ENCODE peak calls at places on chromosomes 3 and 15, in eight cellular contexts. One of them, this sample, is unnamed.
A peak's percentile ranks its signal among the peaks of the same experiment; 100 is the strongest.

GRCh38 chr15:78037779-78038305 is 39.7 kb downstream of the TBC1D2B start:
- DNase-seq in activated CD8-positive, alpha-beta memory T cell treated with anti-CD3 and anti-CD28 coated beads for 48 hours: no peak
- DNase-seq in stimulated activated CD4-positive, alpha-beta T cell treated with anti-CD3 and anti-CD28 coated beads, Interleukin-2, amount 100 ng/mL, for 48 hours: no peak
- DNase-seq in stimulated activated CD8-positive, alpha-beta memory T cell treated with anti-CD3 and anti-CD28 coated beads, Interleukin-7, amount 100 ng/mL, for 4 hours: no peak
- DNase-seq in stimulated activated naive CD8-positive, alpha-beta T cell treated with anti-CD3 and anti-CD28 coated beads, Interleukin-15, amount 100 ng/mL, for 72 hours: no peak
- DNase-seq in ovary: no peak
- DNase-seq in body of pancreas: no peak
- DNase-seq in anterior cingulate cortex: no peak
- DNase-seq in this sample: no peak

GRCh38 chr3:30222436-30222835 is 384.0 kb upstream of the TGFBR2 start:
- DNase-seq in activated CD8-positive, alpha-beta memory T cell treated with anti-CD3 and anti-CD28 coated beads for 48 hours: no peak
- DNase-seq in stimulated activated CD4-positive, alpha-beta T cell treated with anti-CD3 and anti-CD28 coated beads, Interleukin-2, amount 100 ng/mL, for 48 hours: no peak
- DNase-seq in stimulated activated CD8-positive, alpha-beta memory T cell treated with anti-CD3 and anti-CD28 coated beads, Interleukin-7, amount 100 ng/mL, for 4 hours: no peak
- DNase-seq in stimulated activated naive CD8-positive, alpha-beta T cell treated with anti-CD3 and anti-CD28 coated beads, Interleukin-15, amount 100 ng/mL, for 72 hours: no peak
- DNase-seq in ovary: no peak
- DNase-seq in body of pancreas: no peak
- DNase-seq in anterior cingulate cortex: no peak
- DNase-seq in this sample: no peak

GRCh38 chr3:126018545-126018944 is 49.6 kb downstream of the ROPN1B start:
- DNase-seq in activated CD8-positive, alpha-beta memory T cell treated with anti-CD3 and anti-CD28 coated beads for 48 hours: no peak
- DNase-seq in stimulated activated CD4-positive, alpha-beta T cell treated with anti-CD3 and anti-CD28 coated beads, Interleukin-2, amount 100 ng/mL, for 48 hours: no peak
- DNase-seq in stimulated activated CD8-positive, alpha-beta memory T cell treated with anti-CD3 and anti-CD28 coated beads, Interleukin-7, amount 100 ng/mL, for 4 hours: no peak
- DNase-seq in stimulated activated naive CD8-positive, alpha-beta T cell treated with anti-CD3 and anti-CD28 coated beads, Interleukin-15, amount 100 ng/mL, for 72 hours: no peak
- DNase-seq in ovary: no peak
- DNase-seq in body of pancreas: no peak
- DNase-seq in anterior cingulate cortex: no peak
- DNase-seq in this sample: no peak

GRCh38 chr15:98668566-98669308 is 20.4 kb downstream of the IGF1R start:
- DNase-seq in activated CD8-positive, alpha-beta memory T cell treated with anti-CD3 and anti-CD28 coated beads for 48 hours: no peak
- DNase-seq in stimulated activated CD4-positive, alpha-beta T cell treated with anti-CD3 and anti-CD28 coated beads, Interleukin-2, amount 100 ng/mL, for 48 hours: peak; percentile 20
- DNase-seq in stimulated activated CD8-positive, alpha-beta memory T cell treated with anti-CD3 and anti-CD28 coated beads, Interleukin-7, amount 100 ng/mL, for 4 hours: no peak
- DNase-seq in stimulated activated naive CD8-positive, alpha-beta T cell treated with anti-CD3 and anti-CD28 coated beads, Interleukin-15, amount 100 ng/mL, for 72 hours: peak; percentile 53
- DNase-seq in ovary: no peak
- DNase-seq in body of pancreas: no peak
- DNase-seq in anterior cingulate cortex: no peak
- DNase-seq in this sample: peak; percentile 17

GRCh38 chr3:120071259-120071658 is 23.0 kb downstream of the GSK3B start:
- DNase-seq in activated CD8-positive, alpha-beta memory T cell treated with anti-CD3 and anti-CD28 coated beads for 48 hours: no peak
- DNase-seq in stimulated activated CD4-positive, alpha-beta T cell treated with anti-CD3 and anti-CD28 coated beads, Interleukin-2, amount 100 ng/mL, for 48 hours: no peak
- DNase-seq in stimulated activated CD8-positive, alpha-beta memory T cell treated with anti-CD3 and anti-CD28 coated beads, Interleukin-7, amount 100 ng/mL, for 4 hours: no peak
- DNase-seq in stimulated activated naive CD8-positive, alpha-beta T cell treated with anti-CD3 and anti-CD28 coated beads, Interleukin-15, amount 100 ng/mL, for 72 hours: no peak
- DNase-seq in ovary: no peak
- DNase-seq in body of pancreas: no peak
- DNase-seq in anterior cingulate cortex: no peak
- DNase-seq in this sample: no peak

GRCh38 chr3:24682141-24682547 is 187.5 kb upstream of the THRB start:
- DNase-seq in activated CD8-positive, alpha-beta memory T cell treated with anti-CD3 and anti-CD28 coated beads for 48 hours: no peak
- DNase-seq in stimulated activated CD4-positive, alpha-beta T cell treated with anti-CD3 and anti-CD28 coated beads, Interleukin-2, amount 100 ng/mL, for 48 hours: no peak
- DNase-seq in stimulated activated CD8-positive, alpha-beta memory T cell treated with anti-CD3 and anti-CD28 coated beads, Interleukin-7, amount 100 ng/mL, for 4 hours: no peak
- DNase-seq in stimulated activated naive CD8-positive, alpha-beta T cell treated with anti-CD3 and anti-CD28 coated beads, Interleukin-15, amount 100 ng/mL, for 72 hours: no peak
- DNase-seq in ovary: no peak
- DNase-seq in body of pancreas: no peak
- DNase-seq in anterior cingulate cortex: no peak
- DNase-seq in this sample: peak; percentile 51

GRCh38 chr3:126441256-126441880 is 34.3 kb downstream of the ZXDC start:
- DNase-seq in activated CD8-positive, alpha-beta memory T cell treated with anti-CD3 and anti-CD28 coated beads for 48 hours: no peak
- DNase-seq in stimulated activated CD4-positive, alpha-beta T cell treated with anti-CD3 and anti-CD28 coated beads, Interleukin-2, amount 100 ng/mL, for 48 hours: no peak
- DNase-seq in stimulated activated CD8-positive, alpha-beta memory T cell treated with anti-CD3 and anti-CD28 coated beads, Interleukin-7, amount 100 ng/mL, for 4 hours: no peak
- DNase-seq in stimulated activated naive CD8-positive, alpha-beta T cell treated with anti-CD3 and anti-CD28 coated beads, Interleukin-15, amount 100 ng/mL, for 72 hours: no peak
- DNase-seq in ovary: peak; percentile 12
- DNase-seq in body of pancreas: no peak
- DNase-seq in anterior cingulate cortex: no peak
- DNase-seq in this sample: no peak

GRCh38 chr3:137762674-137763593 is 1.2 kb upstream of the SOX14 start:
- DNase-seq in activated CD8-positive, alpha-beta memory T cell treated with anti-CD3 and anti-CD28 coated beads for 48 hours: no peak
- DNase-seq in stimulated activated CD4-positive, alpha-beta T cell treated with anti-CD3 and anti-CD28 coated beads, Interleukin-2, amount 100 ng/mL, for 48 hours: no peak
- DNase-seq in stimulated activated CD8-positive, alpha-beta memory T cell treated with anti-CD3 and anti-CD28 coated beads, Interleukin-7, amount 100 ng/mL, for 4 hours: no peak
- DNase-seq in stimulated activated naive CD8-positive, alpha-beta T cell treated with anti-CD3 and anti-CD28 coated beads, Interleukin-15, amount 100 ng/mL, for 72 hours: no peak
- DNase-seq in ovary: no peak
- DNase-seq in body of pancreas: no peak
- DNase-seq in anterior cingulate cortex: no peak
- DNase-seq in this sample: no peak

GRCh38 chr3:115790759-115791158 is 167.4 kb downstream of the GAP43 start:
- DNase-seq in activated CD8-positive, alpha-beta memory T cell treated with anti-CD3 and anti-CD28 coated beads for 48 hours: no peak
- DNase-seq in stimulated activated CD4-positive, alpha-beta T cell treated with anti-CD3 and anti-CD28 coated beads, Interleukin-2, amount 100 ng/mL, for 48 hours: peak; percentile 40
- DNase-seq in stimulated activated CD8-positive, alpha-beta memory T cell treated with anti-CD3 and anti-CD28 coated beads, Interleukin-7, amount 100 ng/mL, for 4 hours: peak; percentile 67
- DNase-seq in stimulated activated naive CD8-positive, alpha-beta T cell treated with anti-CD3 and anti-CD28 coated beads, Interleukin-15, amount 100 ng/mL, for 72 hours: peak; percentile 69
- DNase-seq in ovary: no peak
- DNase-seq in body of pancreas: peak; percentile 32
- DNase-seq in anterior cingulate cortex: no peak
- DNase-seq in this sample: peak; percentile 98

GRCh38 chr3:13710251-13710650 is 161.3 kb downstream of the FBLN2 start:
- DNase-seq in activated CD8-positive, alpha-beta memory T cell treated with anti-CD3 and anti-CD28 coated beads for 48 hours: no peak
- DNase-seq in stimulated activated CD4-positive, alpha-beta T cell treated with anti-CD3 and anti-CD28 coated beads, Interleukin-2, amount 100 ng/mL, for 48 hours: no peak
- DNase-seq in stimulated activated CD8-positive, alpha-beta memory T cell treated with anti-CD3 and anti-CD28 coated beads, Interleukin-7, amount 100 ng/mL, for 4 hours: no peak
- DNase-seq in stimulated activated naive CD8-positive, alpha-beta T cell treated with anti-CD3 and anti-CD28 coated beads, Interleukin-15, amount 100 ng/mL, for 72 hours: peak; percentile 2
- DNase-seq in ovary: peak; percentile 2
- DNase-seq in body of pancreas: no peak
- DNase-seq in anterior cingulate cortex: no peak
- DNase-seq in this sample: no peak

GRCh38 chr3:169658311-169658931 is 5.1 kb downstream of the MECOM start:
- DNase-seq in activated CD8-positive, alpha-beta memory T cell treated with anti-CD3 and anti-CD28 coated beads for 48 hours: no peak
- DNase-seq in stimulated activated CD4-positive, alpha-beta T cell treated with anti-CD3 and anti-CD28 coated beads, Interleukin-2, amount 100 ng/mL, for 48 hours: no peak
- DNase-seq in stimulated activated CD8-positive, alpha-beta memory T cell treated with anti-CD3 and anti-CD28 coated beads, Interleukin-7, amount 100 ng/mL, for 4 hours: no peak
- DNase-seq in stimulated activated naive CD8-positive, alpha-beta T cell treated with anti-CD3 and anti-CD28 coated beads, Interleukin-15, amount 100 ng/mL, for 72 hours: no peak
- DNase-seq in ovary: no peak
- DNase-seq in body of pancreas: peak; percentile 71
- DNase-seq in anterior cingulate cortex: no peak
- DNase-seq in this sample: no peak

GRCh38 chr3:125694761-125695294 is 99.5 kb upstream of the OSBPL11 start:
- DNase-seq in activated CD8-positive, alpha-beta memory T cell treated with anti-CD3 and anti-CD28 coated beads for 48 hours: no peak
- DNase-seq in stimulated activated CD4-positive, alpha-beta T cell treated with anti-CD3 and anti-CD28 coated beads, Interleukin-2, amount 100 ng/mL, for 48 hours: no peak
- DNase-seq in stimulated activated CD8-positive, alpha-beta memory T cell treated with anti-CD3 and anti-CD28 coated beads, Interleukin-7, amount 100 ng/mL, for 4 hours: no peak
- DNase-seq in stimulated activated naive CD8-positive, alpha-beta T cell treated with anti-CD3 and anti-CD28 coated beads, Interleukin-15, amount 100 ng/mL, for 72 hours: no peak
- DNase-seq in ovary: no peak
- DNase-seq in body of pancreas: peak; percentile 40
- DNase-seq in anterior cingulate cortex: peak; percentile 33
- DNase-seq in this sample: no peak

GRCh38 chr15:44536298-44536961 is 517 bp upstream of the EIF3J start:
- DNase-seq in activated CD8-positive, alpha-beta memory T cell treated with anti-CD3 and anti-CD28 coated beads for 48 hours: peak; percentile 83
- DNase-seq in stimulated activated CD4-positive, alpha-beta T cell treated with anti-CD3 and anti-CD28 coated beads, Interleukin-2, amount 100 ng/mL, for 48 hours: no peak
- DNase-seq in stimulated activated CD8-positive, alpha-beta memory T cell treated with anti-CD3 and anti-CD28 coated beads, Interleukin-7, amount 100 ng/mL, for 4 hours: no peak
- DNase-seq in stimulated activated naive CD8-positive, alpha-beta T cell treated with anti-CD3 and anti-CD28 coated beads, Interleukin-15, amount 100 ng/mL, for 72 hours: peak; percentile 81
- DNase-seq in ovary: no peak
- DNase-seq in body of pancreas: peak; percentile 90
- DNase-seq in anterior cingulate cortex: peak; percentile 93
- DNase-seq in this sample: peak; percentile 89

GRCh38 chr3:142211034-142211433 is 14.4 kb downstream of the GK5 start:
- DNase-seq in activated CD8-positive, alpha-beta memory T cell treated with anti-CD3 and anti-CD28 coated beads for 48 hours: no peak
- DNase-seq in stimulated activated CD4-positive, alpha-beta T cell treated with anti-CD3 and anti-CD28 coated beads, Interleukin-2, amount 100 ng/mL, for 48 hours: no peak
- DNase-seq in stimulated activated CD8-positive, alpha-beta memory T cell treated with anti-CD3 and anti-CD28 coated beads, Interleukin-7, amount 100 ng/mL, for 4 hours: no peak
- DNase-seq in stimulated activated naive CD8-positive, alpha-beta T cell treated with anti-CD3 and anti-CD28 coated beads, Interleukin-15, amount 100 ng/mL, for 72 hours: no peak
- DNase-seq in ovary: no peak
- DNase-seq in body of pancreas: no peak
- DNase-seq in anterior cingulate cortex: no peak
- DNase-seq in this sample: peak; percentile 12

GRCh38 chr3:127389415-127389814 is 101.6 kb upstream of the PRR20G start:
- DNase-seq in activated CD8-positive, alpha-beta memory T cell treated with anti-CD3 and anti-CD28 coated beads for 48 hours: no peak
- DNase-seq in stimulated activated CD4-positive, alpha-beta T cell treated with anti-CD3 and anti-CD28 coated beads, Interleukin-2, amount 100 ng/mL, for 48 hours: no peak
- DNase-seq in stimulated activated CD8-positive, alpha-beta memory T cell treated with anti-CD3 and anti-CD28 coated beads, Interleukin-7, amount 100 ng/mL, for 4 hours: no peak
- DNase-seq in stimulated activated naive CD8-positive, alpha-beta T cell treated with anti-CD3 and anti-CD28 coated beads, Interleukin-15, amount 100 ng/mL, for 72 hours: no peak
- DNase-seq in ovary: no peak
- DNase-seq in body of pancreas: no peak
- DNase-seq in anterior cingulate cortex: no peak
- DNase-seq in this sample: peak; percentile 74

GRCh38 chr3:188744166-188744565 is 427.6 kb upstream of the TPRG1 start:
- DNase-seq in activated CD8-positive, alpha-beta memory T cell treated with anti-CD3 and anti-CD28 coated beads for 48 hours: no peak
- DNase-seq in stimulated activated CD4-positive, alpha-beta T cell treated with anti-CD3 and anti-CD28 coated beads, Interleukin-2, amount 100 ng/mL, for 48 hours: no peak
- DNase-seq in stimulated activated CD8-positive, alpha-beta memory T cell treated with anti-CD3 and anti-CD28 coated beads, Interleukin-7, amount 100 ng/mL, for 4 hours: no peak
- DNase-seq in stimulated activated naive CD8-positive, alpha-beta T cell treated with anti-CD3 and anti-CD28 coated beads, Interleukin-15, amount 100 ng/mL, for 72 hours: no peak
- DNase-seq in ovary: no peak
- DNase-seq in body of pancreas: no peak
- DNase-seq in anterior cingulate cortex: no peak
- DNase-seq in this sample: no peak

GRCh38 chr3:42019144-42019952 is 57.4 kb upstream of the ULK4 start:
- DNase-seq in activated CD8-positive, alpha-beta memory T cell treated with anti-CD3 and anti-CD28 coated beads for 48 hours: no peak
- DNase-seq in stimulated activated CD4-positive, alpha-beta T cell treated with anti-CD3 and anti-CD28 coated beads, Interleukin-2, amount 100 ng/mL, for 48 hours: no peak
- DNase-seq in stimulated activated CD8-positive, alpha-beta memory T cell treated with anti-CD3 and anti-CD28 coated beads, Interleukin-7, amount 100 ng/mL, for 4 hours: no peak
- DNase-seq in stimulated activated naive CD8-positive, alpha-beta T cell treated with anti-CD3 and anti-CD28 coated beads, Interleukin-15, amount 100 ng/mL, for 72 hours: no peak
- DNase-seq in ovary: peak; percentile 40
- DNase-seq in body of pancreas: peak; percentile 65
- DNase-seq in anterior cingulate cortex: no peak
- DNase-seq in this sample: no peak

GRCh38 chr15:75640483-75641175 is 605 bp upstream of the IMP3 start:
- DNase-seq in activated CD8-positive, alpha-beta memory T cell treated with anti-CD3 and anti-CD28 coated beads for 48 hours: no peak
- DNase-seq in stimulated activated CD4-positive, alpha-beta T cell treated with anti-CD3 and anti-CD28 coated beads, Interleukin-2, amount 100 ng/mL, for 48 hours: peak; percentile 33
- DNase-seq in stimulated activated CD8-positive, alpha-beta memory T cell treated with anti-CD3 and anti-CD28 coated beads, Interleukin-7, amount 100 ng/mL, for 4 hours: peak; percentile 45
- DNase-seq in stimulated activated naive CD8-positive, alpha-beta T cell treated with anti-CD3 and anti-CD28 coated beads, Interleukin-15, amount 100 ng/mL, for 72 hours: peak; percentile 67
- DNase-seq in ovary: no peak
- DNase-seq in body of pancreas: no peak
- DNase-seq in anterior cingulate cortex: peak; percentile 8
- DNase-seq in this sample: peak; percentile 42

GRCh38 chr15:75693501-75694240 is 19.0 kb downstream of the CSPG4 start:
- DNase-seq in activated CD8-positive, alpha-beta memory T cell treated with anti-CD3 and anti-CD28 coated beads for 48 hours: no peak
- DNase-seq in stimulated activated CD4-positive, alpha-beta T cell treated with anti-CD3 and anti-CD28 coated beads, Interleukin-2, amount 100 ng/mL, for 48 hours: no peak
- DNase-seq in stimulated activated CD8-positive, alpha-beta memory T cell treated with anti-CD3 and anti-CD28 coated beads, Interleukin-7, amount 100 ng/mL, for 4 hours: no peak
- DNase-seq in stimulated activated naive CD8-positive, alpha-beta T cell treated with anti-CD3 and anti-CD28 coated beads, Interleukin-15, amount 100 ng/mL, for 72 hours: no peak
- DNase-seq in ovary: no peak
- DNase-seq in body of pancreas: no peak
- DNase-seq in anterior cingulate cortex: no peak
- DNase-seq in this sample: peak; percentile 59

GRCh38 chr15:88904808-88905327 is 8.3 kb downstream of the MFGE8 start:
- DNase-seq in activated CD8-positive, alpha-beta memory T cell treated with anti-CD3 and anti-CD28 coated beads for 48 hours: peak; percentile 64
- DNase-seq in stimulated activated CD4-positive, alpha-beta T cell treated with anti-CD3 and anti-CD28 coated beads, Interleukin-2, amount 100 ng/mL, for 48 hours: peak; percentile 88
- DNase-seq in stimulated activated CD8-positive, alpha-beta memory T cell treated with anti-CD3 and anti-CD28 coated beads, Interleukin-7, amount 100 ng/mL, for 4 hours: peak; percentile 89
- DNase-seq in stimulated activated naive CD8-positive, alpha-beta T cell treated with anti-CD3 and anti-CD28 coated beads, Interleukin-15, amount 100 ng/mL, for 72 hours: peak; percentile 93
- DNase-seq in ovary: peak; percentile 81
- DNase-seq in body of pancreas: peak; percentile 76
- DNase-seq in anterior cingulate cortex: peak; percentile 82
- DNase-seq in this sample: peak; percentile 47

GRCh38 chr15:65072027-65072426 is 4.2 kb upstream of the RASL12 start:
- DNase-seq in activated CD8-positive, alpha-beta memory T cell treated with anti-CD3 and anti-CD28 coated beads for 48 hours: no peak
- DNase-seq in stimulated activated CD4-positive, alpha-beta T cell treated with anti-CD3 and anti-CD28 coated beads, Interleukin-2, amount 100 ng/mL, for 48 hours: no peak
- DNase-seq in stimulated activated CD8-positive, alpha-beta memory T cell treated with anti-CD3 and anti-CD28 coated beads, Interleukin-7, amount 100 ng/mL, for 4 hours: no peak
- DNase-seq in stimulated activated naive CD8-positive, alpha-beta T cell treated with anti-CD3 and anti-CD28 coated beads, Interleukin-15, amount 100 ng/mL, for 72 hours: no peak
- DNase-seq in ovary: peak; percentile 62
- DNase-seq in body of pancreas: peak; percentile 26
- DNase-seq in anterior cingulate cortex: no peak
- DNase-seq in this sample: no peak

GRCh38 chr3:149174901-149175300 is 45.5 kb downstream of the HPS3 start:
- DNase-seq in activated CD8-positive, alpha-beta memory T cell treated with anti-CD3 and anti-CD28 coated beads for 48 hours: no peak
- DNase-seq in stimulated activated CD4-positive, alpha-beta T cell treated with anti-CD3 and anti-CD28 coated beads, Interleukin-2, amount 100 ng/mL, for 48 hours: peak; percentile 1
- DNase-seq in stimulated activated CD8-positive, alpha-beta memory T cell treated with anti-CD3 and anti-CD28 coated beads, Interleukin-7, amount 100 ng/mL, for 4 hours: no peak
- DNase-seq in stimulated activated naive CD8-positive, alpha-beta T cell treated with anti-CD3 and anti-CD28 coated beads, Interleukin-15, amount 100 ng/mL, for 72 hours: peak; percentile 38
- DNase-seq in ovary: no peak
- DNase-seq in body of pancreas: no peak
- DNase-seq in anterior cingulate cortex: no peak
- DNase-seq in this sample: peak; percentile 34

GRCh38 chr3:82265747-82266146 is 504.3 kb upstream of the GBE1 start:
- DNase-seq in activated CD8-positive, alpha-beta memory T cell treated with anti-CD3 and anti-CD28 coated beads for 48 hours: no peak
- DNase-seq in stimulated activated CD4-positive, alpha-beta T cell treated with anti-CD3 and anti-CD28 coated beads, Interleukin-2, amount 100 ng/mL, for 48 hours: no peak
- DNase-seq in stimulated activated CD8-positive, alpha-beta memory T cell treated with anti-CD3 and anti-CD28 coated beads, Interleukin-7, amount 100 ng/mL, for 4 hours: no peak
- DNase-seq in stimulated activated naive CD8-positive, alpha-beta T cell treated with anti-CD3 and anti-CD28 coated beads, Interleukin-15, amount 100 ng/mL, for 72 hours: no peak
- DNase-seq in ovary: no peak
- DNase-seq in body of pancreas: no peak
- DNase-seq in anterior cingulate cortex: no peak
- DNase-seq in this sample: no peak

GRCh38 chr15:64681424-64682024 is 93.9 kb downstream of the RBPMS2 start:
- DNase-seq in activated CD8-positive, alpha-beta memory T cell treated with anti-CD3 and anti-CD28 coated beads for 48 hours: no peak
- DNase-seq in stimulated activated CD4-positive, alpha-beta T cell treated with anti-CD3 and anti-CD28 coated beads, Interleukin-2, amount 100 ng/mL, for 48 hours: no peak
- DNase-seq in stimulated activated CD8-positive, alpha-beta memory T cell treated with anti-CD3 and anti-CD28 coated beads, Interleukin-7, amount 100 ng/mL, for 4 hours: no peak
- DNase-seq in stimulated activated naive CD8-positive, alpha-beta T cell treated with anti-CD3 and anti-CD28 coated beads, Interleukin-15, amount 100 ng/mL, for 72 hours: no peak
- DNase-seq in ovary: peak; percentile 48
- DNase-seq in body of pancreas: peak; percentile 76
- DNase-seq in anterior cingulate cortex: peak; percentile 77
- DNase-seq in this sample: peak; percentile 53

GRCh38 chr3:20064796-20065564 is 24.7 kb downstream of the KAT2B start:
- DNase-seq in activated CD8-positive, alpha-beta memory T cell treated with anti-CD3 and anti-CD28 coated beads for 48 hours: no peak
- DNase-seq in stimulated activated CD4-positive, alpha-beta T cell treated with anti-CD3 and anti-CD28 coated beads, Interleukin-2, amount 100 ng/mL, for 48 hours: no peak
- DNase-seq in stimulated activated CD8-positive, alpha-beta memory T cell treated with anti-CD3 and anti-CD28 coated beads, Interleukin-7, amount 100 ng/mL, for 4 hours: no peak
- DNase-seq in stimulated activated naive CD8-positive, alpha-beta T cell treated with anti-CD3 and anti-CD28 coated beads, Interleukin-15, amount 100 ng/mL, for 72 hours: no peak
- DNase-seq in ovary: no peak
- DNase-seq in body of pancreas: no peak
- DNase-seq in anterior cingulate cortex: no peak
- DNase-seq in this sample: no peak

GRCh38 chr15:32668942-32669341 is 27.4 kb downstream of the SCG5 start:
- DNase-seq in activated CD8-positive, alpha-beta memory T cell treated with anti-CD3 and anti-CD28 coated beads for 48 hours: no peak
- DNase-seq in stimulated activated CD4-positive, alpha-beta T cell treated with anti-CD3 and anti-CD28 coated beads, Interleukin-2, amount 100 ng/mL, for 48 hours: no peak
- DNase-seq in stimulated activated CD8-positive, alpha-beta memory T cell treated with anti-CD3 and anti-CD28 coated beads, Interleukin-7, amount 100 ng/mL, for 4 hours: no peak
- DNase-seq in stimulated activated naive CD8-positive, alpha-beta T cell treated with anti-CD3 and anti-CD28 coated beads, Interleukin-15, amount 100 ng/mL, for 72 hours: no peak
- DNase-seq in ovary: no peak
- DNase-seq in body of pancreas: no peak
- DNase-seq in anterior cingulate cortex: no peak
- DNase-seq in this sample: no peak

GRCh38 chr3:195708626-195709481 is 11.9 kb upstream of the MUC20 start:
- DNase-seq in activated CD8-positive, alpha-beta memory T cell treated with anti-CD3 and anti-CD28 coated beads for 48 hours: no peak
- DNase-seq in stimulated activated CD4-positive, alpha-beta T cell treated with anti-CD3 and anti-CD28 coated beads, Interleukin-2, amount 100 ng/mL, for 48 hours: no peak
- DNase-seq in stimulated activated CD8-positive, alpha-beta memory T cell treated with anti-CD3 and anti-CD28 coated beads, Interleukin-7, amount 100 ng/mL, for 4 hours: no peak
- DNase-seq in stimulated activated naive CD8-positive, alpha-beta T cell treated with anti-CD3 and anti-CD28 coated beads, Interleukin-15, amount 100 ng/mL, for 72 hours: no peak
- DNase-seq in ovary: no peak
- DNase-seq in body of pancreas: no peak
- DNase-seq in anterior cingulate cortex: no peak
- DNase-seq in this sample: no peak

GRCh38 chr15:97235285-97235985 is 725.1 kb upstream of the ARRDC4 start:
- DNase-seq in activated CD8-positive, alpha-beta memory T cell treated with anti-CD3 and anti-CD28 coated beads for 48 hours: no peak
- DNase-seq in stimulated activated CD4-positive, alpha-beta T cell treated with anti-CD3 and anti-CD28 coated beads, Interleukin-2, amount 100 ng/mL, for 48 hours: peak; percentile 15
- DNase-seq in stimulated activated CD8-positive, alpha-beta memory T cell treated with anti-CD3 and anti-CD28 coated beads, Interleukin-7, amount 100 ng/mL, for 4 hours: peak; percentile 2
- DNase-seq in stimulated activated naive CD8-positive, alpha-beta T cell treated with anti-CD3 and anti-CD28 coated beads, Interleukin-15, amount 100 ng/mL, for 72 hours: peak; percentile 27
- DNase-seq in ovary: peak; percentile 59
- DNase-seq in body of pancreas: peak; percentile 44
- DNase-seq in anterior cingulate cortex: peak; percentile 9
- DNase-seq in this sample: peak; percentile 56

GRCh38 chr3:197042539-197042938 is 12.9 kb upstream of the MELTF start:
- DNase-seq in activated CD8-positive, alpha-beta memory T cell treated with anti-CD3 and anti-CD28 coated beads for 48 hours: no peak
- DNase-seq in stimulated activated CD4-positive, alpha-beta T cell treated with anti-CD3 and anti-CD28 coated beads, Interleukin-2, amount 100 ng/mL, for 48 hours: no peak
- DNase-seq in stimulated activated CD8-positive, alpha-beta memory T cell treated with anti-CD3 and anti-CD28 coated beads, Interleukin-7, amount 100 ng/mL, for 4 hours: no peak
- DNase-seq in stimulated activated naive CD8-positive, alpha-beta T cell treated with anti-CD3 and anti-CD28 coated beads, Interleukin-15, amount 100 ng/mL, for 72 hours: no peak
- DNase-seq in ovary: no peak
- DNase-seq in body of pancreas: no peak
- DNase-seq in anterior cingulate cortex: no peak
- DNase-seq in this sample: no peak

GRCh38 chr3:76242886-76243753 is 457.8 kb upstream of the ZNF717 start:
- DNase-seq in activated CD8-positive, alpha-beta memory T cell treated with anti-CD3 and anti-CD28 coated beads for 48 hours: no peak
- DNase-seq in stimulated activated CD4-positive, alpha-beta T cell treated with anti-CD3 and anti-CD28 coated beads, Interleukin-2, amount 100 ng/mL, for 48 hours: no peak
- DNase-seq in stimulated activated CD8-positive, alpha-beta memory T cell treated with anti-CD3 and anti-CD28 coated beads, Interleukin-7, amount 100 ng/mL, for 4 hours: no peak
- DNase-seq in stimulated activated naive CD8-positive, alpha-beta T cell treated with anti-CD3 and anti-CD28 coated beads, Interleukin-15, amount 100 ng/mL, for 72 hours: no peak
- DNase-seq in ovary: no peak
- DNase-seq in body of pancreas: no peak
- DNase-seq in anterior cingulate cortex: no peak
- DNase-seq in this sample: no peak

GRCh38 chr3:181176610-181177009 is 187.1 kb upstream of the DNAJC19 start:
- DNase-seq in activated CD8-positive, alpha-beta memory T cell treated with anti-CD3 and anti-CD28 coated beads for 48 hours: no peak
- DNase-seq in stimulated activated CD4-positive, alpha-beta T cell treated with anti-CD3 and anti-CD28 coated beads, Interleukin-2, amount 100 ng/mL, for 48 hours: peak; percentile 37
- DNase-seq in stimulated activated CD8-positive, alpha-beta memory T cell treated with anti-CD3 and anti-CD28 coated beads, Interleukin-7, amount 100 ng/mL, for 4 hours: no peak
- DNase-seq in stimulated activated naive CD8-positive, alpha-beta T cell treated with anti-CD3 and anti-CD28 coated beads, Interleukin-15, amount 100 ng/mL, for 72 hours: peak; percentile 29
- DNase-seq in ovary: peak; percentile 43
- DNase-seq in body of pancreas: peak; percentile 69
- DNase-seq in anterior cingulate cortex: peak; percentile 15
- DNase-seq in this sample: peak; percentile 36

GRCh38 chr3:114418724-114419543 is 125.1 kb downstream of the TIGIT start:
- DNase-seq in activated CD8-positive, alpha-beta memory T cell treated with anti-CD3 and anti-CD28 coated beads for 48 hours: no peak
- DNase-seq in stimulated activated CD4-positive, alpha-beta T cell treated with anti-CD3 and anti-CD28 coated beads, Interleukin-2, amount 100 ng/mL, for 48 hours: no peak
- DNase-seq in stimulated activated CD8-positive, alpha-beta memory T cell treated with anti-CD3 and anti-CD28 coated beads, Interleukin-7, amount 100 ng/mL, for 4 hours: no peak
- DNase-seq in stimulated activated naive CD8-positive, alpha-beta T cell treated with anti-CD3 and anti-CD28 coated beads, Interleukin-15, amount 100 ng/mL, for 72 hours: no peak
- DNase-seq in ovary: no peak
- DNase-seq in body of pancreas: peak; percentile 32
- DNase-seq in anterior cingulate cortex: peak; percentile 40
- DNase-seq in this sample: peak; percentile 62

GRCh38 chr15:74040115-74040850 is 42.1 kb downstream of the GOLGA6A start:
- DNase-seq in activated CD8-positive, alpha-beta memory T cell treated with anti-CD3 and anti-CD28 coated beads for 48 hours: no peak
- DNase-seq in stimulated activated CD4-positive, alpha-beta T cell treated with anti-CD3 and anti-CD28 coated beads, Interleukin-2, amount 100 ng/mL, for 48 hours: no peak
- DNase-seq in stimulated activated CD8-positive, alpha-beta memory T cell treated with anti-CD3 and anti-CD28 coated beads, Interleukin-7, amount 100 ng/mL, for 4 hours: no peak
- DNase-seq in stimulated activated naive CD8-positive, alpha-beta T cell treated with anti-CD3 and anti-CD28 coated beads, Interleukin-15, amount 100 ng/mL, for 72 hours: no peak
- DNase-seq in ovary: peak; percentile 48
- DNase-seq in body of pancreas: peak; percentile 56
- DNase-seq in anterior cingulate cortex: no peak
- DNase-seq in this sample: peak; percentile 91

GRCh38 chr3:122636697-122637096 is 43.9 kb upstream of the PARP14 start:
- DNase-seq in activated CD8-positive, alpha-beta memory T cell treated with anti-CD3 and anti-CD28 coated beads for 48 hours: no peak
- DNase-seq in stimulated activated CD4-positive, alpha-beta T cell treated with anti-CD3 and anti-CD28 coated beads, Interleukin-2, amount 100 ng/mL, for 48 hours: no peak
- DNase-seq in stimulated activated CD8-positive, alpha-beta memory T cell treated with anti-CD3 and anti-CD28 coated beads, Interleukin-7, amount 100 ng/mL, for 4 hours: no peak
- DNase-seq in stimulated activated naive CD8-positive, alpha-beta T cell treated with anti-CD3 and anti-CD28 coated beads, Interleukin-15, amount 100 ng/mL, for 72 hours: no peak
- DNase-seq in ovary: no peak
- DNase-seq in body of pancreas: no peak
- DNase-seq in anterior cingulate cortex: no peak
- DNase-seq in this sample: no peak

This sample was measured in Daoy.